ENCODE peak calls at places on chromosomes 12 and 14, in four cellular contexts. M is neural crest cell, C is GM04503, U is SJSA1. S is an unnamed sample.

GRCh38 chr14:101072945-101073597 is 169.5 kb upstream of the RTL1 start:
- DNase-seq in M (no peak), C (peak), U (peak), S (peak)

GRCh38 chr12:65923228-65923627 is 98.9 kb downstream of the HMGA2 start:
- DNase-seq in M (no peak), C (no peak), U (no peak), S (no peak)

GRCh38 chr12:91331371-91331770 is 148.8 kb upstream of the DCN start:
- DNase-seq in M (no peak), C (no peak), U (no peak), S (no peak)

GRCh38 chr12:48189331-48190125 is 6.1 kb downstream of the CCDC184 start:
- DNase-seq in M (peak), C (no peak), U (peak), S (no peak)

GRCh38 chr12:10633541-10633940 is 20.1 kb upstream of the MAGOHB start:
- DNase-seq in M (no peak), C (no peak), U (no peak), S (no peak)

GRCh38 chr14:104096751-104097700 is 11.5 kb downstream of the ASPG start:
- DNase-seq in M (no peak), C (no peak), U (no peak), S (no peak)

GRCh38 chr12:78441737-78442453 is 422.7 kb upstream of the SYT1 start:
- DNase-seq in M (no peak), C (no peak), U (no peak), S (no peak)

GRCh38 chr12:117282490-117282889 is 78.9 kb downstream of the NOS1 start:
- DNase-seq in M (no peak), C (no peak), U (no peak), S (no peak)

GRCh38 chr12:31217356-31218130 is 108.4 kb downstream of the SINHCAF start:
- DNase-seq in M (no peak), C (no peak), U (no peak), S (no peak)

GRCh38 chr12:76106631-76107030 is 22.1 kb upstream of the NAP1L1 start:
- DNase-seq in M (no peak), C (no peak), U (no peak), S (no peak)

GRCh38 chr12:56461235-56462159 is 6.9 kb upstream of the SPRYD4 start:
- DNase-seq in M (no peak), C (no peak), U (no peak), S (no peak)

GRCh38 chr14:96584199-96584906 is 82.2 kb downstream of the PAPOLA start:
- DNase-seq in M (peak), C (no peak), U (peak), S (peak)

GRCh38 chr14:59897757-59898383 is 22.1 kb upstream of the LRRC9 start:
- DNase-seq in M (peak), C (no peak), U (no peak), S (no peak)

GRCh38 chr12:124921200-124922008 is 7.0 kb upstream of the UBC start:
- DNase-seq in M (peak), C (no peak), U (peak), S (no peak)

GRCh38 chr12:103208006-103208405 is 250.5 kb downstream of the ASCL1 start:
- DNase-seq in M (no peak), C (no peak), U (no peak), S (no peak)

GRCh38 chr14:96224480-96225096 is 19.9 kb downstream of the BDKRB2 start:
- DNase-seq in M (no peak), C (no peak), U (no peak), S (no peak)

GRCh38 chr12:75862692-75863471 is 168.7 kb downstream of the PHLDA1 start:
- DNase-seq in M (no peak), C (peak), U (peak), S (no peak)

GRCh38 chr12:95060951-95061350 is 12.5 kb downstream of the NR2C1 start:
- DNase-seq in M (no peak), C (no peak), U (no peak), S (no peak)

GRCh38 chr12:52204931-52205505 is 13.2 kb upstream of the KRT80 start:
- DNase-seq in M (no peak), C (no peak), U (no peak), S (no peak)

GRCh38 chr14:99737451-99737951 is 53.4 kb downstream of the CYP46A1 start:
- DNase-seq in M (no peak), C (no peak), U (peak), S (no peak)

GRCh38 chr12:68175566-68176033 is 16.1 kb upstream of the IFNG start:
- DNase-seq in M (no peak), C (no peak), U (no peak), S (no peak)

GRCh38 chr12:42235426-42235825 is 2.6 kb downstream of the YAF2 start:
- DNase-seq in M (no peak), C (no peak), U (no peak), S (no peak)

GRCh38 chr12:106110626-106111300 is 28.0 kb downstream of the NUAK1 start:
- DNase-seq in M (no peak), C (no peak), U (no peak), S (no peak)

GRCh38 chr12:51695241-51696010 is 104.4 kb downstream of the SCN8A start:
- DNase-seq in M (no peak), C (peak), U (no peak), S (no peak)

GRCh38 chr12:96219700-96220206 is 25.6 kb downstream of the ELK3 start:
- DNase-seq in M (no peak), C (peak), U (peak), S (no peak)

GRCh38 chr12:89992668-89993401 is 284.2 kb upstream of the ATP2B1 start:
- DNase-seq in M (no peak), C (no peak), U (no peak), S (no peak)

GRCh38 chr14:100122481-100123215 is 36.8 kb downstream of the DEGS2 start:
- DNase-seq in M (no peak), C (no peak), U (no peak), S (no peak)

GRCh38 chr12:100528471-100529139 is 44.9 kb upstream of the GAS2L3 start:
- DNase-seq in M (no peak), C (no peak), U (no peak), S (no peak)

GRCh38 chr14:101917413-101918124 is 46.8 kb upstream of the DYNC1H1 start:
- DNase-seq in M (no peak), C (no peak), U (no peak), S (no peak)

GRCh38 chr12:18895946-18896345 is 158.0 kb downstream of the CAPZA3 start:
- DNase-seq in M (peak), C (no peak), U (no peak), S (no peak)

S was measured in iPS DF 6.9.